ENCODE peak calls at places on chromosomes 5 and 9, in six cellular contexts. One of them, this sample, is unnamed.

GRCh38 chr5:172637740-172638139 is 3.3 kb upstream of the NEURL1B start:
- DNase-seq in NCI-H1436: no peak
- DNase-seq in foreskin keratinocyte: no peak
- DNase-seq in heart right ventricle: no peak
- DNase-seq in left cardiac atrium: no peak
- DNase-seq in activated naive CD4-positive, alpha-beta T cell treated with anti-CD3 and anti-CD28 coated beads, Interleukin-2, amount 10 ng/mL, durations not matched to agents 7 days and 5 days: no peak
- DNase-seq in this sample: no peak

GRCh38 chr9:136943291-136944093 is 1.0 kb downstream of the FBXW5 start:
- DNase-seq in NCI-H1436: no peak
- DNase-seq in foreskin keratinocyte: peak; percentile 20
- DNase-seq in heart right ventricle: no peak
- DNase-seq in left cardiac atrium: no peak
- DNase-seq in activated naive CD4-positive, alpha-beta T cell treated with anti-CD3 and anti-CD28 coated beads, Interleukin-2, amount 10 ng/mL, durations not matched to agents 7 days and 5 days: peak; percentile 63
- DNase-seq in this sample: no peak

GRCh38 chr5:3197699-3198098 is 397.9 kb upstream of the IRX1 start:
- DNase-seq in NCI-H1436: peak; percentile 71
- DNase-seq in foreskin keratinocyte: no peak
- DNase-seq in heart right ventricle: no peak
- DNase-seq in left cardiac atrium: no peak
- DNase-seq in activated naive CD4-positive, alpha-beta T cell treated with anti-CD3 and anti-CD28 coated beads, Interleukin-2, amount 10 ng/mL, durations not matched to agents 7 days and 5 days: no peak
- DNase-seq in this sample: peak; percentile 79

GRCh38 chr5:181197326-181197951 is 7.6 kb downstream of the TRIM7 start:
- DNase-seq in NCI-H1436: no peak
- DNase-seq in foreskin keratinocyte: no peak
- DNase-seq in heart right ventricle: no peak
- DNase-seq in left cardiac atrium: peak; percentile 3
- DNase-seq in activated naive CD4-positive, alpha-beta T cell treated with anti-CD3 and anti-CD28 coated beads, Interleukin-2, amount 10 ng/mL, durations not matched to agents 7 days and 5 days: no peak
- DNase-seq in this sample: no peak

GRCh38 chr5:10452768-10453331 is 11.2 kb downstream of the ROPN1L start:
- DNase-seq in NCI-H1436: peak; percentile 54
- DNase-seq in foreskin keratinocyte: peak; percentile 80
- DNase-seq in heart right ventricle: no peak
- DNase-seq in left cardiac atrium: no peak
- DNase-seq in activated naive CD4-positive, alpha-beta T cell treated with anti-CD3 and anti-CD28 coated beads, Interleukin-2, amount 10 ng/mL, durations not matched to agents 7 days and 5 days: peak; percentile 32
- DNase-seq in this sample: peak; percentile 31

GRCh38 chr9:75895112-75895511 is 4.6 kb downstream of the PCSK5 start:
- DNase-seq in NCI-H1436: no peak
- DNase-seq in foreskin keratinocyte: no peak
- DNase-seq in heart right ventricle: no peak
- DNase-seq in left cardiac atrium: no peak
- DNase-seq in activated naive CD4-positive, alpha-beta T cell treated with anti-CD3 and anti-CD28 coated beads, Interleukin-2, amount 10 ng/mL, durations not matched to agents 7 days and 5 days: no peak
- DNase-seq in this sample: no peak

GRCh38 chr5:39891376-39891775 is 466.6 kb upstream of the DAB2 start:
- DNase-seq in NCI-H1436: no peak
- DNase-seq in foreskin keratinocyte: no peak
- DNase-seq in heart right ventricle: no peak
- DNase-seq in left cardiac atrium: no peak
- DNase-seq in activated naive CD4-positive, alpha-beta T cell treated with anti-CD3 and anti-CD28 coated beads, Interleukin-2, amount 10 ng/mL, durations not matched to agents 7 days and 5 days: no peak
- DNase-seq in this sample: no peak

GRCh38 chr9:130186839-130187522 is 14.8 kb downstream of the NCS1 start:
- DNase-seq in NCI-H1436: no peak
- DNase-seq in foreskin keratinocyte: peak; percentile 54
- DNase-seq in heart right ventricle: no peak
- DNase-seq in left cardiac atrium: peak; percentile 47
- DNase-seq in activated naive CD4-positive, alpha-beta T cell treated with anti-CD3 and anti-CD28 coated beads, Interleukin-2, amount 10 ng/mL, durations not matched to agents 7 days and 5 days: no peak
- DNase-seq in this sample: no peak

GRCh38 chr5:159533197-159533596 is 202.9 kb upstream of the IL12B start:
- DNase-seq in NCI-H1436: no peak
- DNase-seq in foreskin keratinocyte: peak; percentile 76
- DNase-seq in heart right ventricle: no peak
- DNase-seq in left cardiac atrium: no peak
- DNase-seq in activated naive CD4-positive, alpha-beta T cell treated with anti-CD3 and anti-CD28 coated beads, Interleukin-2, amount 10 ng/mL, durations not matched to agents 7 days and 5 days: no peak
- DNase-seq in this sample: no peak

GRCh38 chr9:110782701-110783100 is 114.1 kb downstream of the MUSK start:
- DNase-seq in NCI-H1436: no peak
- DNase-seq in foreskin keratinocyte: peak; percentile 45
- DNase-seq in heart right ventricle: no peak
- DNase-seq in left cardiac atrium: no peak
- DNase-seq in activated naive CD4-positive, alpha-beta T cell treated with anti-CD3 and anti-CD28 coated beads, Interleukin-2, amount 10 ng/mL, durations not matched to agents 7 days and 5 days: no peak
- DNase-seq in this sample: no peak

GRCh38 chr9:89036383-89036782 is 45.1 kb downstream of the S1PR3 start:
- DNase-seq in NCI-H1436: no peak
- DNase-seq in foreskin keratinocyte: no peak
- DNase-seq in heart right ventricle: no peak
- DNase-seq in left cardiac atrium: no peak
- DNase-seq in activated naive CD4-positive, alpha-beta T cell treated with anti-CD3 and anti-CD28 coated beads, Interleukin-2, amount 10 ng/mL, durations not matched to agents 7 days and 5 days: no peak
- DNase-seq in this sample: no peak

GRCh38 chr9:13885258-13885657 is 428.7 kb downstream of the NFIB start:
- DNase-seq in NCI-H1436: no peak
- DNase-seq in foreskin keratinocyte: no peak
- DNase-seq in heart right ventricle: no peak
- DNase-seq in left cardiac atrium: no peak
- DNase-seq in activated naive CD4-positive, alpha-beta T cell treated with anti-CD3 and anti-CD28 coated beads, Interleukin-2, amount 10 ng/mL, durations not matched to agents 7 days and 5 days: no peak
- DNase-seq in this sample: no peak

GRCh38 chr5:161051920-161052500 is 200.0 kb upstream of the ATP10B start:
- DNase-seq in NCI-H1436: no peak
- DNase-seq in foreskin keratinocyte: peak; percentile 1
- DNase-seq in heart right ventricle: no peak
- DNase-seq in left cardiac atrium: no peak
- DNase-seq in activated naive CD4-positive, alpha-beta T cell treated with anti-CD3 and anti-CD28 coated beads, Interleukin-2, amount 10 ng/mL, durations not matched to agents 7 days and 5 days: no peak
- DNase-seq in this sample: no peak

GRCh38 chr5:150647275-150648251 is 7.1 kb downstream of the SYNPO start:
- DNase-seq in NCI-H1436: no peak
- DNase-seq in foreskin keratinocyte: no peak
- DNase-seq in heart right ventricle: peak; percentile 82
- DNase-seq in left cardiac atrium: peak; percentile 88
- DNase-seq in activated naive CD4-positive, alpha-beta T cell treated with anti-CD3 and anti-CD28 coated beads, Interleukin-2, amount 10 ng/mL, durations not matched to agents 7 days and 5 days: no peak
- DNase-seq in this sample: no peak

GRCh38 chr9:103407260-103407659 is 412.1 kb downstream of the CYLC2 start:
- DNase-seq in NCI-H1436: no peak
- DNase-seq in foreskin keratinocyte: no peak
- DNase-seq in heart right ventricle: no peak
- DNase-seq in left cardiac atrium: no peak
- DNase-seq in activated naive CD4-positive, alpha-beta T cell treated with anti-CD3 and anti-CD28 coated beads, Interleukin-2, amount 10 ng/mL, durations not matched to agents 7 days and 5 days: no peak
- DNase-seq in this sample: no peak

GRCh38 chr5:138950411-138951011 is 75.4 kb upstream of the LRRTM2 start:
- DNase-seq in NCI-H1436: no peak
- DNase-seq in foreskin keratinocyte: no peak
- DNase-seq in heart right ventricle: no peak
- DNase-seq in left cardiac atrium: no peak
- DNase-seq in activated naive CD4-positive, alpha-beta T cell treated with anti-CD3 and anti-CD28 coated beads, Interleukin-2, amount 10 ng/mL, durations not matched to agents 7 days and 5 days: no peak
- DNase-seq in this sample: no peak

GRCh38 chr5:91164424-91164823 is 218.7 kb downstream of the ARRDC3 start:
- DNase-seq in NCI-H1436: no peak
- DNase-seq in foreskin keratinocyte: no peak
- DNase-seq in heart right ventricle: no peak
- DNase-seq in left cardiac atrium: no peak
- DNase-seq in activated naive CD4-positive, alpha-beta T cell treated with anti-CD3 and anti-CD28 coated beads, Interleukin-2, amount 10 ng/mL, durations not matched to agents 7 days and 5 days: no peak
- DNase-seq in this sample: no peak

GRCh38 chr5:53397845-53398244 is 82.6 kb upstream of the FST start:
- DNase-seq in NCI-H1436: no peak
- DNase-seq in foreskin keratinocyte: peak; percentile 59
- DNase-seq in heart right ventricle: peak; percentile 45
- DNase-seq in left cardiac atrium: peak; percentile 24
- DNase-seq in activated naive CD4-positive, alpha-beta T cell treated with anti-CD3 and anti-CD28 coated beads, Interleukin-2, amount 10 ng/mL, durations not matched to agents 7 days and 5 days: no peak
- DNase-seq in this sample: no peak

GRCh38 chr9:133696036-133696435 is 42.1 kb downstream of the SARDH start:
- DNase-seq in NCI-H1436: no peak
- DNase-seq in foreskin keratinocyte: no peak
- DNase-seq in heart right ventricle: no peak
- DNase-seq in left cardiac atrium: no peak
- DNase-seq in activated naive CD4-positive, alpha-beta T cell treated with anti-CD3 and anti-CD28 coated beads, Interleukin-2, amount 10 ng/mL, durations not matched to agents 7 days and 5 days: no peak
- DNase-seq in this sample: no peak

GRCh38 chr5:55052383-55052931 is 28.4 kb downstream of the GZMK start:
- DNase-seq in NCI-H1436: no peak
- DNase-seq in foreskin keratinocyte: peak; percentile 77
- DNase-seq in heart right ventricle: no peak
- DNase-seq in left cardiac atrium: no peak
- DNase-seq in activated naive CD4-positive, alpha-beta T cell treated with anti-CD3 and anti-CD28 coated beads, Interleukin-2, amount 10 ng/mL, durations not matched to agents 7 days and 5 days: no peak
- DNase-seq in this sample: no peak

GRCh38 chr9:86557063-86557766 is 203.0 kb upstream of the TUT7 start:
- DNase-seq in NCI-H1436: no peak
- DNase-seq in foreskin keratinocyte: peak; percentile 100
- DNase-seq in heart right ventricle: peak; percentile 21
- DNase-seq in left cardiac atrium: no peak
- DNase-seq in activated naive CD4-positive, alpha-beta T cell treated with anti-CD3 and anti-CD28 coated beads, Interleukin-2, amount 10 ng/mL, durations not matched to agents 7 days and 5 days: no peak
- DNase-seq in this sample: no peak

GRCh38 chr9:138101444-138102234 is 224.1 kb downstream of the CACNA1B start:
- DNase-seq in NCI-H1436: no peak
- DNase-seq in foreskin keratinocyte: no peak
- DNase-seq in heart right ventricle: no peak
- DNase-seq in left cardiac atrium: no peak
- DNase-seq in activated naive CD4-positive, alpha-beta T cell treated with anti-CD3 and anti-CD28 coated beads, Interleukin-2, amount 10 ng/mL, durations not matched to agents 7 days and 5 days: no peak
- DNase-seq in this sample: no peak

GRCh38 chr5:134092875-134093274 is 21.6 kb upstream of the TCF7 start:
- DNase-seq in NCI-H1436: peak; percentile 13
- DNase-seq in foreskin keratinocyte: peak; percentile 91
- DNase-seq in heart right ventricle: no peak
- DNase-seq in left cardiac atrium: no peak
- DNase-seq in activated naive CD4-positive, alpha-beta T cell treated with anti-CD3 and anti-CD28 coated beads, Interleukin-2, amount 10 ng/mL, durations not matched to agents 7 days and 5 days: no peak
- DNase-seq in this sample: no peak

GRCh38 chr9:98877211-98877730 is 66.4 kb upstream of the COL15A1 start:
- DNase-seq in NCI-H1436: no peak
- DNase-seq in foreskin keratinocyte: no peak
- DNase-seq in heart right ventricle: no peak
- DNase-seq in left cardiac atrium: no peak
- DNase-seq in activated naive CD4-positive, alpha-beta T cell treated with anti-CD3 and anti-CD28 coated beads, Interleukin-2, amount 10 ng/mL, durations not matched to agents 7 days and 5 days: no peak
- DNase-seq in this sample: no peak

GRCh38 chr5:1923341-1923740 is 40.6 kb upstream of the IRX4 start:
- DNase-seq in NCI-H1436: no peak
- DNase-seq in foreskin keratinocyte: no peak
- DNase-seq in heart right ventricle: no peak
- DNase-seq in left cardiac atrium: no peak
- DNase-seq in activated naive CD4-positive, alpha-beta T cell treated with anti-CD3 and anti-CD28 coated beads, Interleukin-2, amount 10 ng/mL, durations not matched to agents 7 days and 5 days: no peak
- DNase-seq in this sample: no peak

This sample was measured in NCI-H1092.